ENCODE peak calls at places on chromosome 20, in four cellular contexts. W is GM18507; L is naive thymus-derived CD4-positive, alpha-beta T cell; K is GM19239. E is an unnamed sample.
A peak's percentile ranks its signal among the peaks of the same experiment; 100 is the strongest.

GRCh38 chr20:63148696-63149095 is 67.2 kb downstream of the YTHDF1 start:
- DNase-seq in W (no peak), L (no peak), K (no peak), E (no peak)

GRCh38 chr20:53872561-53873248 is 197.7 kb downstream of the BCAS1 start:
- DNase-seq in W (peak; percentile 35), L (peak; percentile 64), K (no peak), E (no peak)

GRCh38 chr20:61343934-61344333 is 91.9 kb downstream of the CDH4 start:
- DNase-seq in W (no peak), L (no peak), K (no peak), E (no peak)

GRCh38 chr20:36541227-36542018 is at the start of gene MYL9:
- DNase-seq in W (peak; percentile 36), L (no peak), K (no peak), E (peak; percentile 67)

GRCh38 chr20:56439784-56440291 is 27.8 kb downstream of the CASS4 start:
- DNase-seq in W (no peak), L (no peak), K (no peak), E (no peak)

GRCh38 chr20:48107560-48107959 is 322.3 kb upstream of the SULF2 start:
- DNase-seq in W (no peak), L (no peak), K (no peak), E (no peak)

GRCh38 chr20:2746636-2747265 is 53.7 kb downstream of the CPXM1 start:
- DNase-seq in W (no peak), L (no peak), K (no peak), E (no peak)

GRCh38 chr20:45833030-45833882 is at the start of gene SNX21:
- DNase-seq in W (no peak), L (no peak), K (peak; percentile 49), E (peak; percentile 61)

GRCh38 chr20:12023169-12023795 is 105.6 kb downstream of the BTBD3 start:
- DNase-seq in W (no peak), L (no peak), K (no peak), E (no peak)

GRCh38 chr20:64109831-64110391 is 2.5 kb upstream of the NPBWR2 start:
- DNase-seq in W (no peak), L (no peak), K (no peak), E (no peak)

GRCh38 chr20:3712279-3712873 is at the start of gene SIGLEC1:
- DNase-seq in W (no peak), L (no peak), K (no peak), E (no peak)

GRCh38 chr20:21767739-21768223 is 62.3 kb downstream of the PAX1 start:
- DNase-seq in W (no peak), L (no peak), K (no peak), E (no peak)

GRCh38 chr20:43365691-43366090 is 92.0 kb upstream of the SRSF6 start:
- DNase-seq in W (no peak), L (no peak), K (no peak), E (no peak)

GRCh38 chr20:8764289-8764962 is 304.5 kb upstream of the PLCB4 start:
- DNase-seq in W (no peak), L (no peak), K (no peak), E (no peak)

GRCh38 chr20:49281059-49281912 is 3.4 kb upstream of the ZNFX1 start:
- DNase-seq in W (no peak), L (no peak), K (no peak), E (no peak)

GRCh38 chr20:25065625-25066338 is 7.8 kb upstream of the ACSS1 start:
- DNase-seq in W (no peak), L (peak; percentile 61), K (peak; percentile 46), E (no peak)

GRCh38 chr20:35295058-35295457 is 2.8 kb upstream of the FAM83C start:
- DNase-seq in W (no peak), L (no peak), K (no peak), E (no peak)

GRCh38 chr20:48984575-48985219 is 61.4 kb upstream of the CSE1L start:
- DNase-seq in W (no peak), L (no peak), K (no peak), E (no peak)

GRCh38 chr20:663315-664090 is 10.5 kb upstream of the SRXN1 start:
- DNase-seq in W (no peak), L (no peak), K (no peak), E (no peak)

GRCh38 chr20:24953621-24954133 is 4.6 kb downstream of the CST7 start:
- DNase-seq in W (no peak), L (no peak), K (no peak), E (no peak)

GRCh38 chr20:25148181-25148981 is 47.1 kb upstream of the ENTPD6 start:
- DNase-seq in W (no peak), L (peak; percentile 75), K (no peak), E (no peak)

E was measured in GM12892.